ENCODE peak calls at places on chromosomes 1 and 21, in five cellular contexts. One of them, this sample, is unnamed.

GRCh38 chr1:61743716-61744620 is 1.7 kb downstream of the PATJ start:
- DNase-seq in GM12878: no peak
- DNase-seq in lung: no peak
- DNase-seq in cardiac muscle cell: no peak
- DNase-seq in Karpas-422: no peak
- DNase-seq in this sample: no peak

GRCh38 chr1:180070286-180070685 is 84.4 kb upstream of the QSOX1 start:
- DNase-seq in GM12878: no peak
- DNase-seq in lung: no peak
- DNase-seq in cardiac muscle cell: no peak
- DNase-seq in Karpas-422: no peak
- DNase-seq in this sample: no peak

GRCh38 chr1:240765732-240766363 is 153.9 kb upstream of the GREM2 start:
- DNase-seq in GM12878: no peak
- DNase-seq in lung: no peak
- DNase-seq in cardiac muscle cell: no peak
- DNase-seq in Karpas-422: no peak
- DNase-seq in this sample: no peak

GRCh38 chr1:204366759-204367158 is 7.0 kb upstream of the PLEKHA6 start:
- DNase-seq in GM12878: no peak
- DNase-seq in lung: no peak
- DNase-seq in cardiac muscle cell: peak; percentile 37
- DNase-seq in Karpas-422: peak; percentile 68
- DNase-seq in this sample: no peak

GRCh38 chr1:89918127-89918793 is 76.7 kb upstream of the ZNF326 start:
- DNase-seq in GM12878: no peak
- DNase-seq in lung: no peak
- DNase-seq in cardiac muscle cell: no peak
- DNase-seq in Karpas-422: no peak
- DNase-seq in this sample: no peak

GRCh38 chr1:68594851-68595250 is 98.0 kb upstream of the DEPDC1 start:
- DNase-seq in GM12878: no peak
- DNase-seq in lung: no peak
- DNase-seq in cardiac muscle cell: no peak
- DNase-seq in Karpas-422: no peak
- DNase-seq in this sample: no peak

GRCh38 chr21:15028186-15028585 is 36.6 kb downstream of the NRIP1 start:
- DNase-seq in GM12878: no peak
- DNase-seq in lung: no peak
- DNase-seq in cardiac muscle cell: no peak
- DNase-seq in Karpas-422: no peak
- DNase-seq in this sample: no peak

GRCh38 chr1:81584398-81584797 is 216.3 kb upstream of the ADGRL2 start:
- DNase-seq in GM12878: no peak
- DNase-seq in lung: no peak
- DNase-seq in cardiac muscle cell: no peak
- DNase-seq in Karpas-422: no peak
- DNase-seq in this sample: no peak

GRCh38 chr1:71717186-71717585 is 565.2 kb downstream of the NEGR1 start:
- DNase-seq in GM12878: no peak
- DNase-seq in lung: no peak
- DNase-seq in cardiac muscle cell: no peak
- DNase-seq in Karpas-422: no peak
- DNase-seq in this sample: no peak
- H3K9me3 ChIP-seq in GM12878: no peaks in the 10 kb centered on the region
- H3K9me3 ChIP-seq in lung: peaks cover 6% of the 10 kb centered on the region
- H3K9me3 ChIP-seq in cardiac muscle cell: no peaks in the 10 kb centered on the region
- H3K9me3 ChIP-seq in Karpas-422: peaks cover 8% of the 10 kb centered on the region
- H3K9me3 ChIP-seq in this sample: no peaks in the 10 kb centered on the region

GRCh38 chr1:32693455-32694174 is 9.0 kb downstream of the SYNC start:
- DNase-seq in GM12878: no peak
- DNase-seq in lung: no peak
- DNase-seq in cardiac muscle cell: no peak
- DNase-seq in Karpas-422: no peak
- DNase-seq in this sample: no peak
- H3K27ac ChIP-seq in GM12878: no peak overlapping the region
- H3K27ac ChIP-seq in lung: no peak overlapping the region
- H3K27ac ChIP-seq in cardiac muscle cell: no peak overlapping the region
- H3K27ac ChIP-seq in Karpas-422: no peak overlapping the region
- H3K27ac ChIP-seq in this sample: no peak overlapping the region

DNA sequence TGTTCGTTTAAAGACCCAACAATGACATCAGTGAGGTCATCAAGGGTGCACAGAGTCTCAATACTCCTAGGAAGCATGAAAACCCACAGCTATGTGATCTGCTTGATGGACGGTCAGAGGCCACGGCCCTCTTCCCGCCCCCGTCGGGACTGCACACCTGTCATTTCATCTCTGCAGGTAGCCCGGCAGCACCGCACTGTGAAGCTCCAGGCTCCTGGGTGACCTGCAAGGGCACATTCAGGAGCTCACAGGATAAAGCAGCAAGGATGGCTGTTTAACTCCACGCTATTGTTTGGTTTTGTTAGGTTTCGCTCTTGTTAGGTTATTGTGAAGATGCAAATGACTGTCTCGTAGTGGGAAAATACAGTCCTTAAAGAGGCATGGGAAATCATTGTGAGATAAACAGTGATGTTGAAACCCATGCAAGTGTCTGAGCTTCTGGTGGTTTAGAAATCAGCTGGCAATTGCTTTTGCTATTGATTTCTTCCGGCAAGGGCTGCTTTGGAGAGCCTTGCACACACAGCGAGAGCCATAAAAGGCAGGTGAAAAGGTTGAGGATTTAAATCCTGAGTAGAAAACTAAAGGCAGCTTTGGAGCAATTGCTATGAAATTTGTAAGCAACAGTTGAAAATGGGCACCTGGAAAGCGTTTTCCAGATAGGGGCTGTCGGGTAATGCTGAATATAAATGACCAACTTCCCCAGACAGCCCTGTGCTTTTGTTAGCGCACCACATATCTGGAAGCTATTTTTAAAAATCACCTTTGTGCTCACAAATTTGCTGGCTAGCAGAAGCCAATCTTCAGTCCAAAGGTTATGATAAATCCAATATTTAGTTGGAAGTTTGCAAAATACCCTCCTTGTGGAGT is 124.6 kb upstream of the AJAP1 start:
- DNase-seq in GM12878: no peak
- DNase-seq in lung: no peak
- DNase-seq in cardiac muscle cell: no peak
- DNase-seq in Karpas-422: no peak
- DNase-seq in this sample: no peak
- H3K9me3 ChIP-seq in GM12878: no peaks in the 10 kb centered on the region
- H3K9me3 ChIP-seq in lung: peaks cover 8% of the 10 kb centered on the region
- H3K9me3 ChIP-seq in cardiac muscle cell: no peaks in the 10 kb centered on the region
- H3K9me3 ChIP-seq in Karpas-422: no peaks in the 10 kb centered on the region
- H3K9me3 ChIP-seq in this sample: no peaks in the 10 kb centered on the region

DNA sequence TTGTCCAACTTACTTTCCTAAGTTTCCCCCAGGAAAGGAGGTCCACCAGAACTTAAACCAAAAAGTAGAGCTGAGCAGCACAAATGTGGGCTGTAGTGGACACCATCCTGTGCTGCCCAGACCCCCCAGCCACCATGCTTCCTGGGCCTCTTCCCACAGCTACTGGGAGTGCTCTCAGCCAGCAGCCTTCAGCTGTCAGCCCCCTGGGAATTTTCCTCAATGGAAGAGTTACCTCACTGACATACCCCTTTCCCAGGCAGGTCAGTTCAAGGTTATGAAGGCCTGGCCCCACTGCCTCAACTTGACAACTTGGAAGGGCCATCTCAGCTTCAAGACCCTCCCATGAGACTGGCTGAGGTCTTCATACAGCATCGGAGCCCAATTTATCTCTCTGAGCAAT is 47.7 kb downstream of the CDCP2 start:
- DNase-seq in GM12878: no peak
- DNase-seq in lung: no peak
- DNase-seq in cardiac muscle cell: no peak
- DNase-seq in Karpas-422: no peak
- DNase-seq in this sample: no peak
- H3K27ac ChIP-seq in GM12878: no peak overlapping the region
- H3K27ac ChIP-seq in lung: no peak overlapping the region
- H3K27ac ChIP-seq in cardiac muscle cell: no peak overlapping the region
- H3K27ac ChIP-seq in Karpas-422: no peak overlapping the region
- H3K27ac ChIP-seq in this sample: no peak overlapping the region

DNA sequence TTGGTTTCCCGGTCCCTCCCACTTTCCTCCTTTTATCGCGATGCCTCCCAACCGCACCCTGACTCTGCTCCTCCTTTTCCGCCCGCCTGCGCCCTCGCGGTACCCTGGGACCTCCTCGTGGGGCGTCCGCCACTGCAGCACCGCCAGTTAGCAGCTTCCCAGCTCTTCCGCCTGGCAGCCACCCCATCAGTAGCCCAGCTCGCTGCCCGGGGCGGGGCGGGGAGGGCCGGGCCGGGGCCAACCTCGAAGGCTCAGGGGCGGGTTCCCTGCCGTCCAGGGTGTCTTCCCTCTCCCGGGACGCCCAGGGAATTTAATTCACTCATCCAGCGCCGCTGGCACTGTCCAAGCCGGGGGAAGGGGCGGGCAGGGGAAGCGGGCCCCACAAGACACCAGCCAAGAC is 2.1 kb upstream of the ZNF678 start:
- DNase-seq in GM12878: no peak
- DNase-seq in lung: no peak
- DNase-seq in cardiac muscle cell: no peak
- DNase-seq in Karpas-422: no peak
- DNase-seq in this sample: no peak
- H3K9me3 ChIP-seq in GM12878: peaks cover 24% of the 10 kb centered on the region
- H3K9me3 ChIP-seq in lung: peaks cover 17% of the 10 kb centered on the region
- H3K9me3 ChIP-seq in cardiac muscle cell: no peaks in the 10 kb centered on the region
- H3K9me3 ChIP-seq in Karpas-422: peaks cover 5% of the 10 kb centered on the region
- H3K9me3 ChIP-seq in this sample: no peaks in the 10 kb centered on the region